ENCODE peak calls at places on chromosomes 1 and 21, in eight cellular contexts. One of them, this sample, is unnamed.

GRCh38 chr1:246126580-246126979 is 380.5 kb downstream of the SMYD3 start:
- DNase-seq in lower leg skin: no peak
- DNase-seq in foreskin fibroblast: no peak
- DNase-seq in CD4-positive, alpha-beta T cell: no peak
- DNase-seq in bronchial epithelial cell: no peak
- DNase-seq in left ventricle myocardium inferior: no peak
- DNase-seq in tibial artery: no peak
- DNase-seq in CD8-positive, alpha-beta T cell: no peak
- DNase-seq in this sample: no peak

GRCh38 chr21:30577766-30578165 is 12.4 kb downstream of the KRTAP22-2 start:
- DNase-seq in bronchial epithelial cell: no peak
- DNase-seq in CD4-positive, alpha-beta T cell: no peak
- DNase-seq in tibial artery: no peak
- DNase-seq in lower leg skin: no peak
- DNase-seq in CD8-positive, alpha-beta T cell: no peak
- DNase-seq in foreskin fibroblast: no peak
- DNase-seq in left ventricle myocardium inferior: no peak
- DNase-seq in this sample: no peak

GRCh38 chr1:39671793-39672550 is at the start of gene NT5C1A:
- DNase-seq in foreskin fibroblast: peak
- DNase-seq in lower leg skin: no peak
- DNase-seq in left ventricle myocardium inferior: peak
- DNase-seq in CD4-positive, alpha-beta T cell: peak
- DNase-seq in bronchial epithelial cell: no peak
- DNase-seq in CD8-positive, alpha-beta T cell: no peak
- DNase-seq in tibial artery: no peak
- DNase-seq in this sample: no peak

GRCh38 chr1:157404063-157404501 is 148.2 kb downstream of the FCRL5 start:
- DNase-seq in left ventricle myocardium inferior: no peak
- DNase-seq in tibial artery: no peak
- DNase-seq in bronchial epithelial cell: no peak
- DNase-seq in CD8-positive, alpha-beta T cell: no peak
- DNase-seq in CD4-positive, alpha-beta T cell: no peak
- DNase-seq in lower leg skin: no peak
- DNase-seq in foreskin fibroblast: no peak
- DNase-seq in this sample: no peak

GRCh38 chr1:237115035-237115434 is 73.1 kb downstream of the RYR2 start:
- DNase-seq in tibial artery: no peak
- DNase-seq in bronchial epithelial cell: no peak
- DNase-seq in left ventricle myocardium inferior: no peak
- DNase-seq in CD4-positive, alpha-beta T cell: no peak
- DNase-seq in CD8-positive, alpha-beta T cell: no peak
- DNase-seq in foreskin fibroblast: no peak
- DNase-seq in lower leg skin: no peak
- DNase-seq in this sample: no peak

GRCh38 chr21:45577806-45578801 is 35.9 kb upstream of the SLC19A1 start:
- DNase-seq in tibial artery: no peak
- DNase-seq in CD4-positive, alpha-beta T cell: no peak
- DNase-seq in bronchial epithelial cell: no peak
- DNase-seq in lower leg skin: peak
- DNase-seq in CD8-positive, alpha-beta T cell: no peak
- DNase-seq in left ventricle myocardium inferior: peak
- DNase-seq in foreskin fibroblast: no peak
- DNase-seq in this sample: peak

GRCh38 chr1:175629318-175629694 is 114.1 kb downstream of the TNR start:
- DNase-seq in left ventricle myocardium inferior: no peak
- DNase-seq in CD4-positive, alpha-beta T cell: no peak
- DNase-seq in bronchial epithelial cell: no peak
- DNase-seq in lower leg skin: no peak
- DNase-seq in foreskin fibroblast: no peak
- DNase-seq in CD8-positive, alpha-beta T cell: no peak
- DNase-seq in tibial artery: no peak
- DNase-seq in this sample: no peak

GRCh38 chr1:165773324-165773965 is 4.8 kb upstream of the TMCO1 start:
- DNase-seq in left ventricle myocardium inferior: no peak
- DNase-seq in CD4-positive, alpha-beta T cell: no peak
- DNase-seq in tibial artery: no peak
- DNase-seq in CD8-positive, alpha-beta T cell: no peak
- DNase-seq in lower leg skin: no peak
- DNase-seq in bronchial epithelial cell: peak
- DNase-seq in foreskin fibroblast: peak
- DNase-seq in this sample: no peak

GRCh38 chr1:5297878-5298239 is 643.5 kb downstream of the AJAP1 start:
- DNase-seq in tibial artery: no peak
- DNase-seq in foreskin fibroblast: no peak
- DNase-seq in bronchial epithelial cell: no peak
- DNase-seq in CD4-positive, alpha-beta T cell: no peak
- DNase-seq in left ventricle myocardium inferior: no peak
- DNase-seq in lower leg skin: no peak
- DNase-seq in CD8-positive, alpha-beta T cell: no peak
- DNase-seq in this sample: no peak

GRCh38 chr1:27366411-27367159 is at the start of gene MAP3K6:
- DNase-seq in CD8-positive, alpha-beta T cell: no peak
- DNase-seq in lower leg skin: peak
- DNase-seq in bronchial epithelial cell: peak
- DNase-seq in tibial artery: peak
- DNase-seq in CD4-positive, alpha-beta T cell: no peak
- DNase-seq in left ventricle myocardium inferior: peak
- DNase-seq in foreskin fibroblast: peak
- DNase-seq in this sample: peak

GRCh38 chr1:226125097-226125630 is 61.4 kb downstream of the ACBD3 start:
- DNase-seq in bronchial epithelial cell: peak
- DNase-seq in tibial artery: peak
- DNase-seq in left ventricle myocardium inferior: peak
- DNase-seq in lower leg skin: peak
- DNase-seq in CD4-positive, alpha-beta T cell: peak
- DNase-seq in foreskin fibroblast: peak
- DNase-seq in CD8-positive, alpha-beta T cell: peak
- DNase-seq in this sample: peak

GRCh38 chr1:243335297-243335696 is 79.5 kb downstream of the SDCCAG8 start:
- DNase-seq in left ventricle myocardium inferior: no peak
- DNase-seq in bronchial epithelial cell: no peak
- DNase-seq in CD8-positive, alpha-beta T cell: no peak
- DNase-seq in CD4-positive, alpha-beta T cell: no peak
- DNase-seq in foreskin fibroblast: no peak
- DNase-seq in tibial artery: no peak
- DNase-seq in lower leg skin: no peak
- DNase-seq in this sample: no peak

GRCh38 chr1:2594001-2594640 is 7.5 kb downstream of the PRXL2B start:
- DNase-seq in tibial artery: no peak
- DNase-seq in foreskin fibroblast: peak
- DNase-seq in CD4-positive, alpha-beta T cell: no peak
- DNase-seq in bronchial epithelial cell: peak
- DNase-seq in lower leg skin: no peak
- DNase-seq in left ventricle myocardium inferior: peak
- DNase-seq in CD8-positive, alpha-beta T cell: no peak
- DNase-seq in this sample: no peak

GRCh38 chr1:19154876-19155275 is 55.2 kb downstream of the UBR4 start:
- DNase-seq in tibial artery: no peak
- DNase-seq in lower leg skin: no peak
- DNase-seq in bronchial epithelial cell: no peak
- DNase-seq in left ventricle myocardium inferior: no peak
- DNase-seq in foreskin fibroblast: no peak
- DNase-seq in CD8-positive, alpha-beta T cell: no peak
- DNase-seq in CD4-positive, alpha-beta T cell: no peak
- DNase-seq in this sample: no peak

GRCh38 chr21:45420061-45420521 is 15.1 kb downstream of the COL18A1 start:
- DNase-seq in lower leg skin: no peak
- DNase-seq in tibial artery: no peak
- DNase-seq in CD8-positive, alpha-beta T cell: no peak
- DNase-seq in left ventricle myocardium inferior: peak
- DNase-seq in CD4-positive, alpha-beta T cell: no peak
- DNase-seq in foreskin fibroblast: no peak
- DNase-seq in bronchial epithelial cell: no peak
- DNase-seq in this sample: no peak

GRCh38 chr1:23177438-23178380 is 9.1 kb upstream of the LUZP1 start:
- DNase-seq in tibial artery: peak
- DNase-seq in CD8-positive, alpha-beta T cell: no peak
- DNase-seq in foreskin fibroblast: peak
- DNase-seq in lower leg skin: peak
- DNase-seq in CD4-positive, alpha-beta T cell: no peak
- DNase-seq in bronchial epithelial cell: peak
- DNase-seq in left ventricle myocardium inferior: peak
- DNase-seq in this sample: peak

DNA sequence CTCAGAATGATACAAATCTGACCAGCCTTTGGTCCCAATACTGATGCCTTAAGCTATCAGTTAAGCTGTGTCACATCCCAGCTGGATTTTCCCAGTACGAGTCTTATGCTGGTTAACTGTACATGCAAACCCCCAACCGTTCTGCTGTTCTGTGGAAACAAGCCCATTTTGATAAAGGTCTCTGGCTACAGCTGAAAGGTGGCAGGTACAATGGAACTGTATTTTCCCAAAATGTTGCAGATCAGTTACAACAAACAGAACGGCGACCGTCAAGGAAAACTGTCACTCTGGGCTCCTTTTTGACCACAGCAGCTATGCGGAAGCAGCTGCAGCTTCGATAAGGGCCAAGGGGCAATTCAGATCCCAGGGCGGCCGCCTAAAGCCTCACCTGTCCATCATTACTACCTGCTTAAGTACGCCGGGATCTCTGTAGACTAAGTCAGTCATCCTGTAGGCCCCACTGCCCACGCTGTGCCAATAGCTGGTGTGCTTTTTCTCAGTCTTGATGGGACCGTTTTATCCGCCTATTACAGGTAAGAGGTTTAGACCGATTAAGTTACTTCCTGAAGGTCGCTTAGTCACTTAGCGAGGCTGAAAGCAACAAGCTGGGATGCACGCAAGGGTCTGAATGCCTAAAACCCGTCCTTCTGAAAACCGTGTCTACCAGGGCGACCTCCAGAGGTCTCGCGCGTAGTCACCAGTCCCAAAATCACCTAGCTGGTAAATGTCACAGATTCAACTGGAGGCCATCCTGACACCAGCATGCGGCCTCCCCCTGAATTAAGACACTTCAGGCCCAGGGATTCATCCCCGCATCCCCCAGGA is 11.1 kb upstream of the RAB42 start:
- DNase-seq in left ventricle myocardium inferior: no peak
- DNase-seq in lower leg skin: peak
- DNase-seq in tibial artery: no peak
- DNase-seq in CD8-positive, alpha-beta T cell: no peak
- DNase-seq in foreskin fibroblast: peak
- DNase-seq in CD4-positive, alpha-beta T cell: peak
- DNase-seq in bronchial epithelial cell: peak
- DNase-seq in this sample: no peak
- TF ChIP-seq CTCF in left ventricle myocardium inferior: no peak
- TF ChIP-seq CTCF in lower leg skin: no peak
- TF ChIP-seq CTCF in tibial artery: no peak
- TF ChIP-seq CTCF in CD8-positive, alpha-beta T cell: peak
- TF ChIP-seq CTCF in foreskin fibroblast: no peak
- TF ChIP-seq CTCF in CD4-positive, alpha-beta T cell: peak
- TF ChIP-seq CTCF in bronchial epithelial cell: peak
- TF ChIP-seq CTCF in this sample: no peak

DNA sequence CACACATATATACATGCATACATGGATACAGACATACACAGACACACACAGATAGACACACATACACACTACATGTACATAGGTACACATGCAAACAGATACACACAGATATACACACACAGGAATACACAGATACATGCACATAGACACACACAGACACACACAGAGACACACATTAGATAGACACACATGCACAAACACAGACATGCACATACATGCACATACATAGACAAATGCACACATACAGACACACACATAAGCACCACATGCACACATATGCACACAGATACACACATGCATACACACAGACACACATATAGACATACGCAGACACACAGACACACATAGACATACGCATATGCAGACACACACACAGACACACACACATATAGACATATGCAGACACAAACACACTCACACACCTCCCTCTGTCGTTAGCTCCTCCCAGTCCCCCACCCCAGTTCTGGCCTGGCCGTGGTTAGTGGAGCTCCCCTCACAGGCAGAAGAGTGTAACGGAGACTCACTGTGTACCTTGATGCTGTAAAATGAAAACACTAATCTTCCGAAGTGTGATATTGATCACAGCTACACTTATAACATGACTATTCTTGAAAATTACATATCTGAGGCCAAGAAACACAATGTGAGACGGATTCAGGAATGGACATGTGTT is 7.6 kb downstream of the UBASH3A start:
- DNase-seq in CD8-positive, alpha-beta T cell: no peak
- DNase-seq in lower leg skin: no peak
- DNase-seq in left ventricle myocardium inferior: no peak
- DNase-seq in CD4-positive, alpha-beta T cell: no peak
- DNase-seq in bronchial epithelial cell: peak
- DNase-seq in tibial artery: no peak
- DNase-seq in foreskin fibroblast: no peak
- DNase-seq in this sample: no peak
- TF ChIP-seq CTCF in CD8-positive, alpha-beta T cell: no peak
- TF ChIP-seq CTCF in lower leg skin: no peak
- TF ChIP-seq CTCF in left ventricle myocardium inferior: no peak
- TF ChIP-seq CTCF in CD4-positive, alpha-beta T cell: no peak
- TF ChIP-seq CTCF in bronchial epithelial cell: peak
- TF ChIP-seq CTCF in tibial artery: no peak
- TF ChIP-seq CTCF in foreskin fibroblast: no peak
- TF ChIP-seq CTCF in this sample: no peak

DNA sequence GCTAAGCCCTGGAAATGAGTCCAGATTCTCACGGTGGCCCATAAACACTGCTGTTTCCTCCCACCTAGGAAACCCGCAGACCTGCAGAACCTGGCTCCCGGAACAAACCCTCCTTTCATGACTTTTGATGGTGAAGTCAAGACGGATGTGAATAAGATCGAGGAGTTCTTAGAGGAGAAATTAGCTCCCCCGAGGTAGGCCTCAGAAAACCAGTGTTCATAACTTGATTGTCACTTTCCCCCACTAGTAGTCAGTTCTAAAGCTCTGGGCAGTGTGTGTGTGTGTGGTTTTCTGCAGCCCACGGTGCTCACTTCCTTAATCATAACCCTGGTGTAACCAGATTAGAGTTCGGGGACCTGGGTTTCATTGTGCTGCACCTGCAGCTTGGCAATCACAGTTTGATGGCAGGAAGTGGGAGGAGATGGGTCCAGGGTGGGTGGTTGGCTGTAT is 39.1 kb downstream of the CLIC6 start:
- DNase-seq in tibial artery: no peak
- DNase-seq in left ventricle myocardium inferior: no peak
- DNase-seq in foreskin fibroblast: no peak
- DNase-seq in CD8-positive, alpha-beta T cell: no peak
- DNase-seq in lower leg skin: peak
- DNase-seq in CD4-positive, alpha-beta T cell: no peak
- DNase-seq in bronchial epithelial cell: no peak
- DNase-seq in this sample: no peak
- TF ChIP-seq CTCF in tibial artery: no peak
- TF ChIP-seq CTCF in left ventricle myocardium inferior: no peak
- TF ChIP-seq CTCF in foreskin fibroblast: no peak
- TF ChIP-seq CTCF in CD8-positive, alpha-beta T cell: no peak
- TF ChIP-seq CTCF in lower leg skin: no peak
- TF ChIP-seq CTCF in CD4-positive, alpha-beta T cell: no peak
- TF ChIP-seq CTCF in bronchial epithelial cell: no peak
- TF ChIP-seq CTCF in this sample: no peak

GRCh38 chr1:210447456-210448057 is 118.9 kb downstream of the HHAT start:
- DNase-seq in lower leg skin: no peak
- DNase-seq in bronchial epithelial cell: no peak
- DNase-seq in left ventricle myocardium inferior: no peak
- DNase-seq in CD8-positive, alpha-beta T cell: no peak
- DNase-seq in foreskin fibroblast: no peak
- DNase-seq in tibial artery: no peak
- DNase-seq in CD4-positive, alpha-beta T cell: no peak
- DNase-seq in this sample: no peak
- TF ChIP-seq CTCF in lower leg skin: no peak
- TF ChIP-seq CTCF in bronchial epithelial cell: no peak
- TF ChIP-seq CTCF in left ventricle myocardium inferior: no peak
- TF ChIP-seq CTCF in CD8-positive, alpha-beta T cell: no peak
- TF ChIP-seq CTCF in foreskin fibroblast: no peak
- TF ChIP-seq CTCF in tibial artery: no peak
- TF ChIP-seq CTCF in CD4-positive, alpha-beta T cell: no peak
- TF ChIP-seq CTCF in this sample: no peak